ENCODE peak calls at places on chromosomes 6 and 20, in nine cellular contexts. C is cardiac fibroblast; S is sciatic nerve; G is stimulated activated CD8-positive, alpha-beta memory T cell treated with anti-CD3 and anti-CD28 coated beads, Interleukin-15, amount 100 ng/mL, for 24 hours; A is fibroblast of gingiva; M is fibroblast of lung; N is neural crest cell; U is HFFc6; V is stimulated activated naive CD8-positive, alpha-beta T cell treated with anti-CD3 and anti-CD28 coated beads, Interleukin-15, amount 100 ng/mL, for 72 hours. W is an unnamed sample.
A peak's percentile ranks its signal among the peaks of the same experiment; 100 is the strongest.

GRCh38 chr20:31684153-31685003 is 38.3 kb downstream of the BCL2L1 start:
- DNase-seq in U (no peak), N (no peak), A (no peak), C (no peak), G (no peak), S (no peak), M (no peak), V (no peak), W (no peak)

GRCh38 chr6:37919417-37920157 is 100.1 kb downstream of the ZFAND3 start:
- DNase-seq in V (no peak), C (peak; percentile 46), S (no peak), U (peak; percentile 60), A (peak; percentile 74), G (no peak), M (peak; percentile 84), N (no peak), W (no peak)

GRCh38 chr20:364905-365794 is 15.4 kb upstream of the TRIB3 start:
- DNase-seq in G (no peak), M (no peak), C (peak; percentile 29), A (no peak), N (no peak), U (peak; percentile 64), S (no peak), V (no peak), W (no peak)

GRCh38 chr20:588932-589672 is 21.0 kb downstream of the TCF15 start:
- DNase-seq in U (no peak), A (no peak), N (no peak), C (no peak), M (no peak), S (no peak), V (no peak), G (no peak), W (no peak)

GRCh38 chr20:57476073-57476526 is 48.8 kb downstream of the CTCFL start:
- DNase-seq in S (peak; percentile 27), V (no peak), C (no peak), U (no peak), M (no peak), G (no peak), A (no peak), N (no peak), W (no peak)

GRCh38 chr20:20259534-20259933 is 108.4 kb upstream of the INSM1 start:
- DNase-seq in N (no peak), C (no peak), G (no peak), S (no peak), U (no peak), M (no peak), V (no peak), A (no peak), W (no peak)

GRCh38 chr6:3915076-3915791 is 66.1 kb downstream of the FAM50B start:
- DNase-seq in S (no peak), N (no peak), A (no peak), U (no peak), M (no peak), C (no peak), G (no peak), V (peak; percentile 32), W (no peak)

GRCh38 chr6:11854418-11855165 is 76.0 kb upstream of the ADTRP start:
- DNase-seq in N (no peak), A (peak; percentile 55), M (peak; percentile 60), S (no peak), V (no peak), C (peak; percentile 43), G (no peak), U (peak; percentile 42), W (no peak)

GRCh38 chr20:50691585-50692552 is 527 bp upstream of the RIPOR3 start:
- DNase-seq in M (peak; percentile 59), G (no peak), A (peak; percentile 90), V (no peak), U (no peak), S (no peak), N (peak; percentile 15), C (peak; percentile 68), W (no peak)

GRCh38 chr6:105326216-105326615 is 76.7 kb downstream of the PREP start:
- DNase-seq in U (peak; percentile 35), V (no peak), A (peak; percentile 63), M (peak; percentile 74), C (peak; percentile 35), N (no peak), G (no peak), S (no peak), W (no peak)

GRCh38 chr6:160519603-160520042 is 144.5 kb downstream of the LPA start:
- DNase-seq in U (no peak), A (no peak), G (no peak), V (no peak), S (no peak), M (no peak), N (no peak), C (no peak), W (no peak)

GRCh38 chr20:51221791-51222408 is 199.0 kb upstream of the KCNG1 start:
- DNase-seq in V (no peak), M (peak; percentile 86), N (no peak), U (no peak), A (peak; percentile 4), S (no peak), G (no peak), C (peak; percentile 55), W (no peak)

GRCh38 chr6:82840571-82840970 is 225.1 kb downstream of the UBE3D start:
- DNase-seq in S (no peak), N (no peak), A (no peak), G (no peak), V (no peak), C (no peak), U (no peak), M (no peak), W (no peak)

GRCh38 chr20:49758781-49759180 is 45.1 kb upstream of the B4GALT5 start:
- DNase-seq in N (no peak), G (no peak), C (no peak), M (no peak), U (no peak), S (no peak), A (no peak), V (no peak), W (no peak)

GRCh38 chr6:53961679-53962370 is 149.4 kb upstream of the MLIP start:
- DNase-seq in C (peak; percentile 47), A (no peak), G (no peak), N (no peak), M (no peak), V (no peak), S (no peak), U (peak; percentile 60), W (no peak)

GRCh38 chr6:108684809-108685329 is 124.2 kb downstream of the FOXO3 start:
- DNase-seq in C (no peak), N (no peak), G (no peak), A (no peak), U (peak; percentile 87), V (no peak), M (peak; percentile 41), S (no peak), W (no peak)

GRCh38 chr20:1323830-1324597 is 4.9 kb downstream of the SDCBP2 start:
- DNase-seq in G (no peak), S (peak; percentile 45), M (no peak), U (no peak), N (no peak), V (no peak), C (no peak), A (no peak), W (no peak)

GRCh38 chr20:23375827-23376226 is 13.8 kb downstream of the GZF1 start:
- DNase-seq in G (no peak), C (no peak), A (no peak), S (no peak), U (no peak), V (no peak), M (no peak), N (no peak), W (no peak)

GRCh38 chr6:54846857-54847721 is 518 bp downstream of the FAM83B start:
- DNase-seq in C (peak; percentile 4), U (no peak), A (no peak), M (no peak), V (no peak), N (peak; percentile 14), S (no peak), G (no peak), W (no peak)

GRCh38 chr6:36677059-36677749 is 1.3 kb upstream of the CDKN1A start:
- DNase-seq in M (no peak), C (no peak), N (no peak), G (no peak), A (no peak), S (peak; percentile 64), U (no peak), V (no peak), W (no peak)

GRCh38 chr20:38880952-38881735 is 45.1 kb upstream of the FAM83D start:
- DNase-seq in S (no peak), M (no peak), C (no peak), N (no peak), U (no peak), V (no peak), A (no peak), G (no peak), W (no peak)

GRCh38 chr6:17601389-17601703 is 1.2 kb downstream of the FAM8A1 start:
- DNase-seq in V (no peak), C (peak; percentile 8), M (peak; percentile 5), U (no peak), S (no peak), G (no peak), N (no peak), A (no peak), W (no peak)

GRCh38 chr20:23528867-23529431 is 38.0 kb downstream of the CST8 start:
- DNase-seq in U (no peak), M (no peak), G (no peak), A (no peak), N (no peak), C (no peak), V (no peak), S (no peak), W (no peak)

GRCh38 chr6:122124908-122125307 is 274.5 kb upstream of the HSF2 start:
- DNase-seq in A (no peak), N (no peak), V (no peak), C (no peak), G (no peak), M (no peak), S (no peak), U (no peak), W (no peak)

GRCh38 chr6:22145294-22145693 is 151.5 kb downstream of the PRL start:
- DNase-seq in V (no peak), U (no peak), S (no peak), N (no peak), G (no peak), C (no peak), M (no peak), A (no peak), W (no peak)

GRCh38 chr6:135419162-135419561 is 78.4 kb downstream of the AHI1 start:
- DNase-seq in V (no peak), A (peak; percentile 44), G (no peak), N (no peak), S (no peak), M (peak; percentile 78), C (peak; percentile 77), U (peak; percentile 67), W (no peak)

GRCh38 chr20:4795394-4795793 is 73.7 kb downstream of the PRND start:
- DNase-seq in U (peak; percentile 53), N (no peak), M (peak; percentile 63), A (peak; percentile 54), V (peak; percentile 30), C (peak; percentile 42), S (no peak), G (no peak), W (no peak)

GRCh38 chr20:41393705-41394066 is 27.1 kb upstream of the EMILIN3 start:
- DNase-seq in M (no peak), U (no peak), N (no peak), G (no peak), S (no peak), C (no peak), V (no peak), A (no peak), W (no peak)

GRCh38 chr6:2641044-2641673 is 109.6 kb downstream of the MYLK4 start:
- DNase-seq in M (no peak), A (no peak), G (no peak), C (no peak), V (no peak), S (no peak), N (no peak), U (no peak), W (no peak)

GRCh38 chr6:42417641-42418112 is 34.0 kb downstream of the TRERF1 start:
- DNase-seq in A (no peak), N (no peak), M (no peak), G (no peak), C (peak; percentile 44), V (peak; percentile 91), S (no peak), U (no peak), W (no peak)

GRCh38 chr6:135181333-135182119 is 418 bp downstream of the MYB start:
- DNase-seq in M (peak; percentile 16), U (no peak), S (no peak), V (peak; percentile 32), C (no peak), G (peak; percentile 3), N (peak; percentile 22), A (no peak), W (no peak)

W was measured in activated CD4-positive, CD25-positive, alpha-beta regulatory T cell treated with anti-CD3 and anti-CD28 coated beads, Interleukin-2, amount 50 U/mL, for 16 hours.